ENCODE peak calls at places on chromosomes 1 and 21, in nine cellular contexts. S is fibroblast of lung; B is brain microvascular endothelial cell; G is CD8-positive, alpha-beta T cell; W is right atrium auricular region; T is HL-60; N is colonic mucosa; I is neural progenitor cell; M is body of pancreas. J is an unnamed sample.
A peak's percentile ranks its signal among the peaks of the same experiment; 100 is the strongest.

GRCh38 chr21:46006547-46007497 is 25.3 kb downstream of the COL6A1 start:
- DNase-seq in G (no peak), I (no peak), W (no peak), B (no peak), M (no peak), T (no peak), N (peak; percentile 14), S (no peak), J (no peak)

GRCh38 chr1:167601442-167602380 is 28.3 kb upstream of the RCSD1 start:
- DNase-seq in S (peak; percentile 16), M (peak; percentile 8), I (no peak), W (peak; percentile 64), T (peak; percentile 87), B (no peak), N (peak; percentile 29), G (no peak), J (no peak)

GRCh38 chr1:68442006-68442405 is 7.7 kb downstream of the RPE65 start:
- DNase-seq in N (no peak), T (no peak), I (peak; percentile 7), W (no peak), M (no peak), S (no peak), B (no peak), G (no peak), J (no peak)

GRCh38 chr1:231519166-231519565 is 9.3 kb upstream of the TSNAX start:
- DNase-seq in N (no peak), G (no peak), I (no peak), B (no peak), W (no peak), S (peak; percentile 29), M (no peak), T (no peak), J (no peak)

GRCh38 chr1:5758000-5758858 is 234.0 kb downstream of the NPHP4 start:
- DNase-seq in S (no peak), W (no peak), T (no peak), B (no peak), I (no peak), N (no peak), G (no peak), M (no peak), J (no peak)

GRCh38 chr1:101376121-101377095 is 139.6 kb downstream of the S1PR1 start:
- DNase-seq in N (no peak), T (no peak), W (no peak), I (no peak), B (no peak), M (no peak), G (no peak), S (no peak), J (no peak)

GRCh38 chr1:116737855-116738318 is 16.3 kb upstream of the CD2 start:
- DNase-seq in B (no peak), S (no peak), W (no peak), M (no peak), G (no peak), N (no peak), I (no peak), T (no peak), J (no peak)

GRCh38 chr1:64133036-64133435 is 70.4 kb upstream of the UBE2U start:
- DNase-seq in S (peak; percentile 92), B (peak; percentile 87), N (no peak), G (no peak), M (no peak), W (no peak), T (no peak), I (no peak), J (peak; percentile 84)

GRCh38 chr1:225603538-225604354 is 49.2 kb downstream of the ENAH start:
- DNase-seq in G (no peak), T (no peak), M (no peak), B (peak; percentile 51), I (no peak), S (peak; percentile 78), W (no peak), N (no peak), J (peak; percentile 26)

GRCh38 chr1:30028283-30028682 is 695.1 kb downstream of the MATN1 start:
- DNase-seq in M (no peak), G (no peak), I (no peak), N (no peak), W (no peak), T (no peak), S (no peak), B (no peak), J (no peak)

GRCh38 chr1:234583755-234584430 is 26.1 kb downstream of the IRF2BP2 start:
- DNase-seq in M (peak; percentile 39), I (no peak), S (no peak), N (no peak), W (peak; percentile 61), T (no peak), G (no peak), B (no peak), J (no peak)

GRCh38 chr1:24803220-24803619 is 58.0 kb downstream of the CLIC4 start:
- DNase-seq in N (no peak), I (no peak), B (no peak), S (no peak), G (no peak), M (no peak), T (no peak), W (no peak), J (no peak)

GRCh38 chr1:6052543-6053205 is 7.0 kb downstream of the KCNAB2 start:
- DNase-seq in I (peak; percentile 92), G (peak; percentile 18), M (peak; percentile 77), B (peak; percentile 70), W (peak; percentile 62), S (peak; percentile 56), N (peak; percentile 52), T (no peak), J (no peak)

GRCh38 chr1:9960705-9961562 is 17.7 kb downstream of the NMNAT1 start:
- DNase-seq in G (no peak), M (no peak), S (peak; percentile 3), I (peak; percentile 58), W (no peak), N (no peak), B (no peak), T (no peak), J (no peak)

GRCh38 chr1:63845346-63845745 is 71.5 kb downstream of the ROR1 start:
- DNase-seq in S (no peak), G (no peak), B (no peak), M (no peak), N (no peak), W (no peak), T (no peak), I (no peak), J (no peak)

GRCh38 chr1:229696385-229696784 is 70.3 kb downstream of the URB2 start:
- DNase-seq in I (no peak), S (no peak), N (no peak), G (no peak), M (no peak), T (no peak), B (no peak), W (no peak), J (no peak)

GRCh38 chr1:174040387-174040786 is 18.2 kb upstream of the RC3H1 start:
- DNase-seq in M (peak; percentile 45), N (no peak), I (no peak), T (no peak), W (no peak), S (peak; percentile 85), G (no peak), B (peak; percentile 89), J (peak; percentile 28)

GRCh38 chr1:84350104-84350503 is 48.2 kb upstream of the DNASE2B start:
- DNase-seq in M (no peak), I (no peak), T (no peak), N (no peak), W (no peak), S (no peak), B (no peak), G (no peak), J (no peak)

DNA sequence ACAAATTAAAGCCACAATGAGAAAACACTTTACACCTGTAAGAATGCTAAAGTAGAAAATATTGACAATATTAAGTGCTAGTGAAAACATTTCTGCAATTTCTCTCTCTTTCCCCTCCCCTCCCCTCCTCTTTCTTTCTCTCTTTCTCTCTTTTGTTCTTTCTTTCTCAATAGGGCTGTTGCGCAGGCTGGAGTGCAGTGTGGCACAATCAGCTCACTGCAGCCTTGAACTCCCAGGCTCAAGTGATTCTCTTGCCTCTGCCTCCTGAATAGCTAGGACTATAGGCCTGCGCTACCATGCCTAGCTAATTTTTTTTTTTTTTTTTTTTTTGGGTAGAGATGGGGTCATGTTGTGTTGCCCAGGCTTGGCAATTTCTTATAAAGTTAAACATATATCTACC is 5.9 kb upstream of the SHISAL2A start:
- DNase-seq in N (no peak), W (no peak), S (no peak), G (no peak), B (no peak), I (no peak), M (no peak), T (no peak), J (no peak)
- H3K4me3 ChIP-seq in N (no peak overlapping the region), W (no peak overlapping the region), S (no peak overlapping the region), G (no peak overlapping the region), B (no peak overlapping the region), I (no peak overlapping the region), M (no peak overlapping the region), T (no peak overlapping the region), J (no peak overlapping the region)

DNA sequence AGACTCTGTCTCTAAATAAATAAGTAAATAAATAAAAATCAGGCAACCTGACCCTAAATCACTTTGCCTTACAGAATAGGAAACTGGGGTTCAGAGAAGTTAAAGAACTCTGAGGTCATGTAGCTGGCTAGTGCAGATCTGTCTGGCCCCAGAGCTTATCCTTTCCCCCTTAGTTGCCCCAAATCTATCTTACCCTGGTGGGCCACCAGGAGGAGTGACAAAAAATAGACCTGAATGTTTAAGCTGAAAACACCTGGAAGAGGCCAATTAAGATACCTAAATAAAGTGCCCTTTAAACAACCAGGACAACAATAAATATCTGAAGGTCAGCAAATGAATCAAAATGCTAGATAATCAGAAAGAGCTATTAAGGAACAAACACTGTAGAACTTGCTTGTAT is 59.7 kb downstream of the TEX35 start:
- DNase-seq in G (no peak), W (no peak), T (no peak), I (no peak), B (no peak), S (no peak), M (no peak), N (no peak), J (no peak)
- TF ChIP-seq CTCF in G (no peak), W (no peak), T (no peak), I (peak; percentile 19), B (peak; percentile 2), S (no peak), M (no peak), N (no peak), J (no peak)

GRCh38 chr1:241749041-241749798 is 97.1 kb downstream of the WDR64 start:
- DNase-seq in S (peak; percentile 44), T (no peak), B (no peak), I (no peak), G (no peak), W (no peak), N (no peak), M (no peak), J (no peak)
- H3K4me3 ChIP-seq in S (peak overlapping the region; percentile 46), T (no peak overlapping the region), B (no peak overlapping the region), I (no peak overlapping the region), G (no peak overlapping the region), W (no peak overlapping the region), N (no peak overlapping the region), M (no peak overlapping the region), J (peak overlapping the region; percentile 6)

GRCh38 chr1:161180643-161181042 is 3.3 kb upstream of the B4GALT3 start:
- DNase-seq in W (no peak), B (no peak), I (peak; percentile 27), T (no peak), G (no peak), M (no peak), S (no peak), N (no peak), J (no peak)
- TF ChIP-seq CTCF in W (peak; percentile 41), B (peak; percentile 51), I (peak; percentile 48), T (peak; percentile 8), G (peak; percentile 23), M (peak; percentile 4), S (peak; percentile 38), N (no peak), J (peak; percentile 11)

GRCh38 chr21:31395268-31395667 is 51.2 kb upstream of the TIAM1 start:
- DNase-seq in B (no peak), G (no peak), W (no peak), M (no peak), T (no peak), S (no peak), I (no peak), N (no peak), J (no peak)
- H3K4me3 ChIP-seq in B (no peak overlapping the region), G (no peak overlapping the region), W (no peak overlapping the region), M (no peak overlapping the region), T (no peak overlapping the region), S (no peak overlapping the region), I (no peak overlapping the region), N (no peak overlapping the region), J (no peak overlapping the region)

J was measured in AG04449.